ENCODE peak calls at places on chromosomes 7 and 10, in eight cellular contexts. F, M, B, Z, R, W, A and E are unnamed samples.

GRCh38 chr7:37916673-37917660 is at the start of gene SFRP4:
- DNase-seq in W (peak; percentile 53), B (peak; percentile 79), Z (peak; percentile 57), A (peak; percentile 60), M (peak; percentile 70), F (no peak), R (no peak), E (peak; percentile 51)

GRCh38 chr7:24898691-24899090 is 81.3 kb downstream of the OSBPL3 start:
- DNase-seq in W (peak; percentile 70), Z (no peak), M (no peak), A (no peak), F (no peak), B (no peak), R (no peak), E (no peak)

GRCh38 chr7:135493362-135493761 is 16.5 kb downstream of the CNOT4 start:
- DNase-seq in B (no peak), F (no peak), W (no peak), M (no peak), R (no peak), A (no peak), Z (no peak), E (no peak)

GRCh38 chr7:106071356-106071998 is 40.6 kb downstream of the SYPL1 start:
- DNase-seq in A (no peak), F (no peak), Z (no peak), R (peak; percentile 71), W (peak; percentile 94), M (no peak), B (no peak), E (no peak)

GRCh38 chr10:121553455-121553854 is 44.8 kb downstream of the FGFR2 start:
- DNase-seq in F (no peak), B (no peak), R (no peak), A (no peak), W (no peak), Z (no peak), M (no peak), E (no peak)

GRCh38 chr7:36668080-36668479 is 56.2 kb downstream of the AOAH start:
- DNase-seq in B (no peak), A (no peak), W (no peak), Z (no peak), F (no peak), M (no peak), R (no peak), E (no peak)

GRCh38 chr10:116756277-116756676 is 13.9 kb upstream of the HSPA12A start:
- DNase-seq in W (no peak), Z (peak; percentile 52), A (no peak), B (peak; percentile 75), F (no peak), R (no peak), M (no peak), E (no peak)

GRCh38 chr10:33422779-33423520 is 88.5 kb upstream of the NRP1 start:
- DNase-seq in B (no peak), W (no peak), F (no peak), M (no peak), Z (no peak), A (no peak), R (no peak), E (no peak)

GRCh38 chr7:148852272-148852671 is 31.8 kb downstream of the EZH2 start:
- DNase-seq in Z (no peak), F (no peak), R (no peak), M (no peak), A (no peak), W (no peak), B (no peak), E (no peak)

GRCh38 chr7:82598958-82599357 is 155.4 kb upstream of the CACNA2D1 start:
- DNase-seq in R (no peak), A (no peak), Z (no peak), M (no peak), W (no peak), F (peak; percentile 52), B (no peak), E (no peak)

GRCh38 chr7:25519962-25520562 is 291.8 kb upstream of the NPVF start:
- DNase-seq in R (no peak), A (no peak), M (no peak), Z (no peak), F (no peak), W (peak; percentile 21), B (peak; percentile 53), E (no peak)

GRCh38 chr7:84895563-84895962 is 291.3 kb downstream of the SEMA3D start:
- DNase-seq in F (no peak), B (no peak), W (no peak), A (no peak), R (no peak), Z (no peak), M (no peak), E (no peak)

GRCh38 chr7:69962077-69962855 is 364.0 kb downstream of the AUTS2 start:
- DNase-seq in A (peak; percentile 17), W (no peak), M (no peak), B (peak; percentile 66), F (no peak), Z (peak; percentile 61), R (peak; percentile 77), E (no peak)

GRCh38 chr10:22714524-22715289 is at the start of gene PIP4K2A:
- DNase-seq in M (peak; percentile 76), A (peak; percentile 89), R (peak; percentile 82), W (peak; percentile 90), B (peak; percentile 75), F (no peak), Z (peak; percentile 81), E (peak; percentile 57)

GRCh38 chr7:148670374-148670773 is 28.3 kb upstream of the CUL1 start:
- DNase-seq in R (no peak), W (no peak), B (no peak), Z (no peak), A (no peak), M (no peak), F (no peak), E (no peak)

GRCh38 chr10:68052463-68052862 is 22.6 kb downstream of the HERC4 start:
- DNase-seq in F (no peak), R (no peak), Z (no peak), W (no peak), A (no peak), M (no peak), B (no peak), E (no peak)

GRCh38 chr7:104981671-104982036 is 32.4 kb upstream of the KMT2E start:
- DNase-seq in M (no peak), F (no peak), A (no peak), Z (no peak), B (no peak), W (no peak), R (no peak), E (no peak)

GRCh38 chr7:92843034-92843760 is 6.8 kb upstream of the CDK6 start:
- DNase-seq in R (no peak), B (no peak), M (no peak), W (no peak), A (no peak), Z (no peak), F (peak; percentile 74), E (no peak)
- TF ChIP-seq CTCF in R (no peak), B (no peak), M (no peak), W (no peak), A (no peak), Z (no peak), F (no peak), E (no peak)

GRCh38 chr7:8391353-8392062 is 41.9 kb upstream of the NXPH1 start:
- DNase-seq in R (no peak), B (no peak), Z (no peak), W (peak; percentile 62), M (no peak), A (no peak), F (no peak), E (no peak)

DNA sequence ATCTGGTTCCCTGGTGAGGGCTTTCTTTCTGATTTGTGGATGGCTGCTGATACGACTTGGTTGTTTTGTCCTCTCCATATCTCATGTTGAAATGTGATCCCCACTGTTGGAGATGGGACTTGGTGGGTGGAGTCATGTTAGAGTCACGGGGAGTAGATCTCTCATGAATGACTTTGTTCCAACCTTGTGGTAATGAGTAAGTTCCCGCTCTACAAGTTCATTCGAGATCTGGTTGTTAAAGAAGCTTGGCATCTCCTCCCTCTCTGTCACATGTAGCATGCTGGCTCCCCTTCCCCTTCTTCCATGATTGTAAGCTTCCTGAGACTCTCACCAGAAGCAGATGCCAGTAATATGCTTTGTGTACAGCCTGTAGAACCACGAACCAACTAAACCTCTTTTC is 37.1 kb upstream of the NXPH1 start:
- DNase-seq in F (no peak), B (no peak), R (no peak), M (no peak), W (no peak), A (no peak), Z (no peak), E (no peak)
- TF ChIP-seq CTCF in F (no peak), B (no peak), R (no peak), M (no peak), W (no peak), A (no peak), Z (no peak), E (no peak)

GRCh38 chr10:124615259-124615658 is 128.9 kb downstream of the FAM53B start:
- DNase-seq in M (no peak), R (no peak), Z (no peak), B (no peak), F (no peak), W (no peak), A (no peak), E (no peak)

GRCh38 chr10:124614003-124614659 is 130.0 kb downstream of the FAM53B start:
- DNase-seq in R (no peak), W (peak; percentile 82), B (no peak), A (no peak), F (no peak), Z (no peak), M (no peak), E (no peak)

GRCh38 chr10:124611738-124612137 is 132.4 kb downstream of the FAM53B start:
- DNase-seq in R (peak; percentile 34), F (no peak), B (no peak), Z (no peak), M (no peak), W (peak; percentile 41), A (no peak), E (no peak)

GRCh38 chr10:124609698-124610097 is 134.5 kb downstream of the FAM53B start:
- DNase-seq in W (no peak), R (no peak), F (no peak), A (no peak), B (no peak), Z (no peak), M (no peak), E (no peak)

GRCh38 chr10:124612611-124613498 is 131.3 kb downstream of the FAM53B start:
- DNase-seq in Z (no peak), B (peak; percentile 74), F (no peak), R (no peak), M (no peak), A (no peak), W (peak; percentile 30), E (no peak)
- TF ChIP-seq CTCF in Z (no peak), B (no peak), F (no peak), R (no peak), M (no peak), A (no peak), W (no peak), E (no peak)

DNA sequence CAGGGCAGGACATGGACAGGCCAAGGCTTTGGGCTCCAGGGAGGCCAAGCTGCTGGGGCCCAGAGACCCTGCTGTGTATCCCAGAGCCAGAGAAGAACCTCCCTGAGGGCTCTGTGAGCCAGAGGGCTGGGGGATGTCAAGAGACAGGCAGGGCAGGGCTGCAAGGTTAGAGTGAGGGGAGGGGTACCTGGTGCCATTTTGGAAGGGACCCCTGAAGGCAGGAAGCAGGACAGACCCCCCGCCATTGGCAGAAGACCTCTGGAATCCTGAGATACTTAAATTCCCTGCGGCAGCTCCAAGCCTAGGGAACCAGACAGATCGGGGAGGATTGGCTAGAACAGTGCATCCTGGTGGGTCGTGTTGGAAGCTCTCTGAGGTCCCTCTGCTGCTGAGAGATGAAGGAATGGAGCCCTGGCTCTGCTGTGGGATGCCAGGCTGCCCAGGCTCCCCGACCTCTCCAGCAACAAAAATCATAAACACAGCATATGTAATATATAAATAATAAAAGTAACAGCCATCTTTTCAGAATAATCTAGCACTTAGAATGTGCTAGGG is 75.0 kb downstream of the LHPP start:
- DNase-seq in B (no peak), F (no peak), Z (no peak), A (no peak), M (no peak), W (no peak), R (no peak), E (no peak)
- TF ChIP-seq CTCF in B (no peak), F (no peak), Z (no peak), A (no peak), M (no peak), W (no peak), R (no peak), E (no peak)